ENCODE peak calls at places on chromosome 3, in five cellular contexts. One of them, this sample, is unnamed.

GRCh38 chr3:52398670-52399081 is 46.2 kb downstream of the SEMA3G start:
- DNase-seq in epithelial cell of esophagus: no peak
- DNase-seq in HEK293T: no peak
- DNase-seq in Panc1: no peak
- DNase-seq in dorsolateral prefrontal cortex: no peak
- DNase-seq in this sample: no peak

GRCh38 chr3:66344391-66344811 is 123.6 kb downstream of the SLC25A26 start:
- DNase-seq in epithelial cell of esophagus: no peak
- DNase-seq in HEK293T: no peak
- DNase-seq in Panc1: no peak
- DNase-seq in dorsolateral prefrontal cortex: no peak
- DNase-seq in this sample: no peak

GRCh38 chr3:32492684-32493436 is 9.8 kb downstream of the CMTM6 start:
- DNase-seq in epithelial cell of esophagus: no peak
- DNase-seq in HEK293T: no peak
- DNase-seq in Panc1: no peak
- DNase-seq in dorsolateral prefrontal cortex: no peak
- DNase-seq in this sample: no peak

GRCh38 chr3:134426660-134427181 is 52.5 kb upstream of the AMOTL2 start:
- DNase-seq in epithelial cell of esophagus: peak; percentile 24
- DNase-seq in HEK293T: no peak
- DNase-seq in Panc1: no peak
- DNase-seq in dorsolateral prefrontal cortex: no peak
- DNase-seq in this sample: no peak

GRCh38 chr3:181739628-181740027 is 27.9 kb downstream of the SOX2 start:
- DNase-seq in epithelial cell of esophagus: peak; percentile 79
- DNase-seq in HEK293T: no peak
- DNase-seq in Panc1: no peak
- DNase-seq in dorsolateral prefrontal cortex: no peak
- DNase-seq in this sample: peak; percentile 77

GRCh38 chr3:156772588-156773206 is 53.5 kb upstream of the LEKR1 start:
- DNase-seq in epithelial cell of esophagus: no peak
- DNase-seq in HEK293T: no peak
- DNase-seq in Panc1: no peak
- DNase-seq in dorsolateral prefrontal cortex: no peak
- DNase-seq in this sample: no peak

GRCh38 chr3:59709702-59710555 is 660.1 kb upstream of the CFAP20DC start:
- DNase-seq in epithelial cell of esophagus: no peak
- DNase-seq in HEK293T: no peak
- DNase-seq in Panc1: no peak
- DNase-seq in dorsolateral prefrontal cortex: peak; percentile 33
- DNase-seq in this sample: no peak

GRCh38 chr3:183917776-183918175 is 33.1 kb upstream of the PARL start:
- DNase-seq in epithelial cell of esophagus: no peak
- DNase-seq in HEK293T: no peak
- DNase-seq in Panc1: no peak
- DNase-seq in dorsolateral prefrontal cortex: no peak
- DNase-seq in this sample: no peak

GRCh38 chr3:40516201-40516600 is 8.6 kb upstream of the ZNF621 start:
- DNase-seq in epithelial cell of esophagus: no peak
- DNase-seq in HEK293T: no peak
- DNase-seq in Panc1: no peak
- DNase-seq in dorsolateral prefrontal cortex: no peak
- DNase-seq in this sample: no peak

GRCh38 chr3:11774296-11774877 is 72.3 kb downstream of the TAMM41 start:
- DNase-seq in epithelial cell of esophagus: peak; percentile 77
- DNase-seq in HEK293T: peak; percentile 76
- DNase-seq in Panc1: no peak
- DNase-seq in dorsolateral prefrontal cortex: peak; percentile 32
- DNase-seq in this sample: peak; percentile 45

GRCh38 chr3:69385723-69386483 is at the start of gene FRMD4B:
- DNase-seq in epithelial cell of esophagus: peak; percentile 51
- DNase-seq in HEK293T: peak; percentile 55
- DNase-seq in Panc1: no peak
- DNase-seq in dorsolateral prefrontal cortex: peak; percentile 92
- DNase-seq in this sample: no peak

GRCh38 chr3:8503461-8503860 is 1.8 kb downstream of the LMCD1 start:
- DNase-seq in epithelial cell of esophagus: peak; percentile 76
- DNase-seq in HEK293T: no peak
- DNase-seq in Panc1: no peak
- DNase-seq in dorsolateral prefrontal cortex: no peak
- DNase-seq in this sample: no peak

GRCh38 chr3:184459355-184459754 is 79.5 kb downstream of the CHRD start:
- DNase-seq in epithelial cell of esophagus: no peak
- DNase-seq in HEK293T: no peak
- DNase-seq in Panc1: peak; percentile 38
- DNase-seq in dorsolateral prefrontal cortex: no peak
- DNase-seq in this sample: peak; percentile 35

GRCh38 chr3:11168881-11169805 is 14.8 kb downstream of the HRH1 start:
- DNase-seq in epithelial cell of esophagus: no peak
- DNase-seq in HEK293T: no peak
- DNase-seq in Panc1: no peak
- DNase-seq in dorsolateral prefrontal cortex: no peak
- DNase-seq in this sample: no peak

GRCh38 chr3:172627057-172627809 is 83.6 kb downstream of the NCEH1 start:
- DNase-seq in epithelial cell of esophagus: peak; percentile 59
- DNase-seq in HEK293T: no peak
- DNase-seq in Panc1: no peak
- DNase-seq in dorsolateral prefrontal cortex: no peak
- DNase-seq in this sample: no peak

GRCh38 chr3:9168230-9168629 is 81.2 kb downstream of the SRGAP3 start:
- DNase-seq in epithelial cell of esophagus: peak; percentile 82
- DNase-seq in HEK293T: peak; percentile 30
- DNase-seq in Panc1: no peak
- DNase-seq in dorsolateral prefrontal cortex: no peak
- DNase-seq in this sample: no peak

GRCh38 chr3:59265566-59265965 is 215.7 kb upstream of the CFAP20DC start:
- DNase-seq in epithelial cell of esophagus: peak; percentile 15
- DNase-seq in HEK293T: no peak
- DNase-seq in Panc1: no peak
- DNase-seq in dorsolateral prefrontal cortex: no peak
- DNase-seq in this sample: no peak

GRCh38 chr3:185595520-185595919 is 9.4 kb downstream of the SENP2 start:
- DNase-seq in epithelial cell of esophagus: no peak
- DNase-seq in HEK293T: no peak
- DNase-seq in Panc1: no peak
- DNase-seq in dorsolateral prefrontal cortex: no peak
- DNase-seq in this sample: no peak

GRCh38 chr3:47010050-47010712 is 30.7 kb downstream of the NBEAL2 start:
- DNase-seq in epithelial cell of esophagus: no peak
- DNase-seq in HEK293T: no peak
- DNase-seq in Panc1: no peak
- DNase-seq in dorsolateral prefrontal cortex: no peak
- DNase-seq in this sample: no peak

GRCh38 chr3:71309342-71309741 is 274.2 kb downstream of the FOXP1 start:
- DNase-seq in epithelial cell of esophagus: peak; percentile 76
- DNase-seq in HEK293T: no peak
- DNase-seq in Panc1: no peak
- DNase-seq in dorsolateral prefrontal cortex: no peak
- DNase-seq in this sample: no peak

GRCh38 chr3:186915808-186916796 is 14.2 kb upstream of the ST6GAL1 start:
- DNase-seq in epithelial cell of esophagus: peak; percentile 82
- DNase-seq in HEK293T: no peak
- DNase-seq in Panc1: no peak
- DNase-seq in dorsolateral prefrontal cortex: no peak
- DNase-seq in this sample: no peak

GRCh38 chr3:128317698-128318231 is 148.9 kb downstream of the DNAJB8 start:
- DNase-seq in epithelial cell of esophagus: no peak
- DNase-seq in HEK293T: no peak
- DNase-seq in Panc1: no peak
- DNase-seq in dorsolateral prefrontal cortex: no peak
- DNase-seq in this sample: no peak

GRCh38 chr3:134344560-134344959 is 29.7 kb downstream of the AMOTL2 start:
- DNase-seq in epithelial cell of esophagus: no peak
- DNase-seq in HEK293T: no peak
- DNase-seq in Panc1: no peak
- DNase-seq in dorsolateral prefrontal cortex: no peak
- DNase-seq in this sample: no peak

GRCh38 chr3:50610181-50610971 is 1.2 kb downstream of the CISH start:
- DNase-seq in epithelial cell of esophagus: no peak
- DNase-seq in HEK293T: no peak
- DNase-seq in Panc1: no peak
- DNase-seq in dorsolateral prefrontal cortex: no peak
- DNase-seq in this sample: no peak

This sample was measured in HCT116.